ENCODE peak calls at places on chromosomes 2 and 18, in nine cellular contexts. C is right cardiac atrium; Q is adrenal gland; A is SK-N-DZ; H is CD4-positive, alpha-beta T cell; J is stimulated activated CD8-positive, alpha-beta memory T cell treated with anti-CD3 and anti-CD28 coated beads, Interleukin-2, amount 100 ng/mL, for 1 hour; E is NCI-H1436; X is sigmoid colon; F is cortex of kidney. I is an unnamed sample.

GRCh38 chr2:30679416-30680088 is 127.7 kb downstream of the CAPN13 start:
- DNase-seq in C (no peak), Q (no peak), A (peak), H (no peak), J (no peak), E (peak), X (peak), F (no peak), I (no peak)

GRCh38 chr2:166388488-166389070 is 12.8 kb upstream of the SCN9A start:
- DNase-seq in C (no peak), Q (no peak), A (no peak), H (no peak), J (no peak), E (no peak), X (no peak), F (no peak), I (no peak)

GRCh38 chr2:64036343-64036742 is 17.1 kb upstream of the VPS54 start:
- DNase-seq in C (no peak), Q (no peak), A (no peak), H (no peak), J (no peak), E (no peak), X (no peak), F (no peak), I (no peak)

GRCh38 chr2:163491850-163492249 is 244.0 kb downstream of the FIGN start:
- DNase-seq in C (no peak), Q (no peak), A (no peak), H (no peak), J (no peak), E (no peak), X (no peak), F (no peak), I (no peak)

GRCh38 chr2:96954490-96954846 is 31.9 kb downstream of the FAM178B start:
- DNase-seq in C (no peak), Q (no peak), A (no peak), H (no peak), J (no peak), E (no peak), X (no peak), F (no peak), I (no peak)

GRCh38 chr2:234399451-234400246 is 97.2 kb downstream of the ARL4C start:
- DNase-seq in C (no peak), Q (no peak), A (no peak), H (no peak), J (no peak), E (no peak), X (no peak), F (no peak), I (no peak)

GRCh38 chr2:98388081-98388480 is 41.8 kb downstream of the CNGA3 start:
- DNase-seq in C (no peak), Q (no peak), A (no peak), H (no peak), J (no peak), E (no peak), X (no peak), F (no peak), I (no peak)

GRCh38 chr2:167792126-167792525 is 455.3 kb downstream of the STK39 start:
- DNase-seq in C (no peak), Q (no peak), A (no peak), H (no peak), J (no peak), E (no peak), X (no peak), F (no peak), I (no peak)

GRCh38 chr2:232330068-232330999 is 48.2 kb upstream of the ALPP start:
- DNase-seq in C (no peak), Q (no peak), A (no peak), H (no peak), J (no peak), E (no peak), X (peak), F (no peak), I (no peak)

GRCh38 chr2:112579280-112579679 is 5.1 kb upstream of the CHCHD5 start:
- DNase-seq in C (no peak), Q (no peak), A (no peak), H (no peak), J (no peak), E (no peak), X (no peak), F (no peak), I (no peak)

GRCh38 chr2:75035444-75036353 is 77.3 kb downstream of the POLE4 start:
- DNase-seq in C (no peak), Q (no peak), A (no peak), H (no peak), J (no peak), E (no peak), X (no peak), F (no peak), I (no peak)

GRCh38 chr2:222709191-222709891 is 37.9 kb downstream of the MOGAT1 start:
- DNase-seq in C (peak), Q (peak), A (peak), H (no peak), J (no peak), E (no peak), X (peak), F (no peak), I (no peak)

GRCh38 chr2:66305714-66306113 is 129.2 kb upstream of the MEIS1 start:
- DNase-seq in C (peak), Q (no peak), A (peak), H (no peak), J (no peak), E (peak), X (peak), F (no peak), I (no peak)

GRCh38 chr18:48949606-48950535 is 894 bp downstream of the SMAD7 start:
- DNase-seq in C (peak), Q (peak), A (peak), H (no peak), J (no peak), E (peak), X (no peak), F (no peak), I (peak)

GRCh38 chr2:86498468-86499260 is 57.5 kb downstream of the KDM3A start:
- DNase-seq in C (no peak), Q (no peak), A (no peak), H (no peak), J (no peak), E (no peak), X (no peak), F (no peak), I (no peak)

GRCh38 chr2:241752253-241752652 is 17.8 kb downstream of the D2HGDH start:
- DNase-seq in C (peak), Q (no peak), A (no peak), H (no peak), J (no peak), E (no peak), X (no peak), F (no peak), I (no peak)